ENCODE peak calls at places on chromosomes 7 and 10, in five cellular contexts. Z is neuronal stem cell, K is HFFc6, Q is substantia nigra, O is fibroblast of lung. D is an unnamed sample.

GRCh38 chr7:157238087-157238486 is 98.7 kb upstream of the DNAJB6 start:
- DNase-seq in O (no peak), K (no peak), Q (no peak), Z (no peak), D (no peak)

GRCh38 chr10:43863270-43863669 is 214.6 kb upstream of the ZNF32 start:
- DNase-seq in K (no peak), Q (no peak), O (no peak), Z (no peak), D (no peak)

GRCh38 chr7:32262315-32262714 is 192.1 kb upstream of the PDE1C start:
- DNase-seq in K (no peak), O (no peak), Q (no peak), Z (no peak), D (no peak)

GRCh38 chr7:56045796-56046195 is 5.4 kb downstream of the PSPH start:
- DNase-seq in K (no peak), Z (no peak), O (no peak), Q (no peak), D (no peak)

GRCh38 chr7:23893172-23893941 is 183.3 kb downstream of the STK31 start:
- DNase-seq in Q (no peak), Z (no peak), K (no peak), O (peak), D (peak)

GRCh38 chr10:62082729-62083412 is 181.4 kb downstream of the ARID5B start:
- DNase-seq in O (peak), K (peak), Z (no peak), Q (no peak), D (no peak)

GRCh38 chr10:123624086-123624485 is 42.1 kb upstream of the GPR26 start:
- DNase-seq in O (no peak), Z (no peak), K (no peak), Q (no peak), D (no peak)

GRCh38 chr7:132451161-132451560 is 125.1 kb downstream of the PLXNA4 start:
- DNase-seq in Q (no peak), Z (no peak), K (no peak), O (no peak), D (no peak)

GRCh38 chr10:132397671-132398565 is 918 bp downstream of the PWWP2B start:
- DNase-seq in O (peak), Q (no peak), Z (no peak), K (peak), D (peak)

GRCh38 chr10:126964190-126964589 is 59.0 kb downstream of the DOCK1 start:
- DNase-seq in K (no peak), Q (no peak), O (no peak), Z (no peak), D (no peak)

GRCh38 chr7:45187089-45187945 is 29.7 kb downstream of the RAMP3 start:
- DNase-seq in K (no peak), Z (no peak), Q (no peak), O (no peak), D (no peak)

GRCh38 chr7:158375034-158375433 is 212.6 kb downstream of the PTPRN2 start:
- DNase-seq in Z (no peak), K (no peak), Q (no peak), O (no peak), D (no peak)

GRCh38 chr7:158261362-158262235 is 326.0 kb downstream of the PTPRN2 start:
- DNase-seq in Z (no peak), O (no peak), Q (no peak), K (no peak), D (no peak)

GRCh38 chr7:80635533-80635932 is 2.9 kb upstream of the CD36 start:
- DNase-seq in Z (no peak), O (no peak), K (peak), Q (no peak), D (no peak)

GRCh38 chr7:121398246-121398645 is 2.1 kb upstream of the FAM3C start:
- DNase-seq in Z (no peak), O (no peak), K (no peak), Q (no peak), D (no peak)

GRCh38 chr10:27512548-27512947 is 8.4 kb downstream of the RAB18 start:
- DNase-seq in O (no peak), K (peak), Z (no peak), Q (no peak), D (no peak)

GRCh38 chr7:2037805-2038635 is 194.7 kb downstream of the MAD1L1 start:
- DNase-seq in K (peak), O (peak), Q (no peak), Z (no peak), D (peak)

GRCh38 chr10:20596065-20596760 is 300.9 kb downstream of the NEBL start:
- DNase-seq in O (peak), Z (no peak), K (no peak), Q (no peak), D (no peak)

GRCh38 chr10:101131962-101132635 is 999 bp downstream of the TLX1 start:
- DNase-seq in K (no peak), O (no peak), Q (no peak), Z (no peak), D (no peak)

GRCh38 chr7:44415047-44415446 is 75.4 kb downstream of the NUDCD3 start:
- DNase-seq in O (no peak), K (peak), Q (no peak), Z (no peak), D (no peak)

GRCh38 chr10:786666-787512 is 97.4 kb upstream of the DIP2C start:
- DNase-seq in Z (no peak), K (no peak), O (no peak), Q (no peak), D (no peak)

GRCh38 chr10:314871-315270 is 179.6 kb downstream of the ZMYND11 start:
- DNase-seq in Z (no peak), Q (no peak), K (no peak), O (peak), D (no peak)

GRCh38 chr7:129401968-129402860 is 32.0 kb upstream of the STRIP2 start:
- DNase-seq in Q (no peak), K (no peak), Z (no peak), O (no peak), D (no peak)

GRCh38 chr7:121488251-121488650 is 92.1 kb upstream of the FAM3C start:
- DNase-seq in K (no peak), O (no peak), Q (no peak), Z (no peak), D (no peak)

GRCh38 chr7:46297515-46297914 is 376.4 kb upstream of the IGFBP3 start:
- DNase-seq in O (no peak), Q (no peak), Z (no peak), K (no peak), D (no peak)

GRCh38 chr7:107506683-107507339 is 37.0 kb downstream of the GPR22 start:
- DNase-seq in Q (no peak), K (no peak), O (no peak), Z (no peak), D (no peak)

GRCh38 chr7:100974021-100974420 is 4.7 kb downstream of the MUC12 start:
- DNase-seq in Z (no peak), K (peak), O (no peak), Q (no peak), D (no peak)

GRCh38 chr10:98460837-98461499 is 14.2 kb upstream of the HPS1 start:
- DNase-seq in Q (no peak), Z (no peak), K (peak), O (peak), D (peak)

GRCh38 chr7:159097661-159098423 is 46.8 kb downstream of the VIPR2 start:
- DNase-seq in O (no peak), K (no peak), Z (peak), Q (no peak), D (no peak)

GRCh38 chr10:35208536-35208935 is 81.9 kb downstream of the CREM start:
- DNase-seq in K (no peak), O (no peak), Q (no peak), Z (no peak), D (no peak)

GRCh38 chr7:24574365-24574764 is 1.1 kb downstream of the PALS2 start:
- DNase-seq in O (peak), Q (no peak), K (peak), Z (no peak), D (peak)

GRCh38 chr10:11610855-11611247 is 599 bp downstream of the USP6NL start:
- DNase-seq in K (peak), O (peak), Q (no peak), Z (no peak), D (peak)

GRCh38 chr10:36253731-36254130 is 611.6 kb upstream of the FZD8 start:
- DNase-seq in K (no peak), Q (no peak), O (no peak), Z (no peak), D (no peak)

GRCh38 chr10:114151892-114152291 is 22.1 kb downstream of the CCDC186 start:
- DNase-seq in O (no peak), K (no peak), Q (no peak), Z (no peak), D (no peak)

GRCh38 chr7:132677941-132678340 is 101.7 kb upstream of the PLXNA4 start:
- DNase-seq in O (no peak), Q (no peak), Z (no peak), K (no peak), D (no peak)

GRCh38 chr7:129343099-129343700 is 91.0 kb upstream of the STRIP2 start:
- DNase-seq in O (peak), K (peak), Q (no peak), Z (no peak), D (peak)

GRCh38 chr10:24206926-24207701 is 1.8 kb upstream of the KIAA1217 start:
- DNase-seq in O (no peak), Q (no peak), K (no peak), Z (no peak), D (no peak)

GRCh38 chr10:71245420-71246325 is 33.3 kb downstream of the UNC5B start:
- DNase-seq in Z (no peak), O (no peak), K (no peak), Q (no peak), D (no peak)

D was measured in hepatic stellate cell.